ENCODE peak calls at places on chromosome X, in four cellular contexts. One of them, this sample, is unnamed.
A peak's percentile ranks its signal among the peaks of the same experiment; 100 is the strongest.

GRCh38 chrX:17499512-17499911 is 124.5 kb downstream of the NHS start:
- DNase-seq in K562: no peak
- DNase-seq in A549: no peak
- DNase-seq in GM12878: no peak
- DNase-seq in this sample: no peak

GRCh38 chrX:8913665-8914409 is 112.7 kb upstream of the FAM9A start:
- DNase-seq in A549: no peak
- DNase-seq in GM12878: no peak
- DNase-seq in K562: no peak
- DNase-seq in this sample: peak; percentile 47

GRCh38 chrX:110432066-110432465 is 73.4 kb downstream of the RTL9 start:
- DNase-seq in K562: no peak
- DNase-seq in GM12878: no peak
- DNase-seq in A549: no peak
- DNase-seq in this sample: no peak

GRCh38 chrX:29453333-29453732 is 762.0 kb upstream of the MAGEB2 start:
- DNase-seq in K562: no peak
- DNase-seq in GM12878: no peak
- DNase-seq in A549: no peak
- DNase-seq in this sample: no peak

GRCh38 chrX:84188320-84188834 is 378 bp upstream of the RPS6KA6 start:
- DNase-seq in A549: peak; percentile 48
- DNase-seq in GM12878: no peak
- DNase-seq in K562: no peak
- DNase-seq in this sample: peak; percentile 64

GRCh38 chrX:135596495-135596894 is 76.0 kb downstream of the INTS6L start:
- DNase-seq in K562: peak; percentile 52
- DNase-seq in A549: peak; percentile 6
- DNase-seq in GM12878: no peak
- DNase-seq in this sample: peak; percentile 16

GRCh38 chrX:24207826-24208225 is 58.3 kb downstream of the ZFX start:
- DNase-seq in K562: no peak
- DNase-seq in GM12878: no peak
- DNase-seq in A549: no peak
- DNase-seq in this sample: peak; percentile 68

GRCh38 chrX:30822068-30822671 is 66.9 kb downstream of the TAB3 start:
- DNase-seq in GM12878: peak; percentile 34
- DNase-seq in K562: no peak
- DNase-seq in A549: no peak
- DNase-seq in this sample: no peak

GRCh38 chrX:26783512-26784225 is 567.7 kb downstream of the MAGEB5 start:
- DNase-seq in K562: no peak
- DNase-seq in GM12878: no peak
- DNase-seq in A549: no peak
- DNase-seq in this sample: peak; percentile 11

GRCh38 chrX:139204903-139205667 is 325.5 kb upstream of the F9 start:
- DNase-seq in GM12878: no peak
- DNase-seq in A549: peak; percentile 15
- DNase-seq in K562: peak; percentile 57
- DNase-seq in this sample: no peak

GRCh38 chrX:123088930-123089329 is 95.1 kb upstream of the GRIA3 start:
- DNase-seq in K562: no peak
- DNase-seq in GM12878: no peak
- DNase-seq in A549: no peak
- DNase-seq in this sample: no peak

GRCh38 chrX:138485767-138486166 is 225.8 kb downstream of the FGF13 start:
- DNase-seq in K562: no peak
- DNase-seq in A549: no peak
- DNase-seq in GM12878: no peak
- DNase-seq in this sample: no peak

GRCh38 chrX:141904262-141904661 is 568 bp downstream of the MAGEC1 start:
- DNase-seq in GM12878: no peak
- DNase-seq in A549: no peak
- DNase-seq in K562: peak; percentile 5
- DNase-seq in this sample: no peak

GRCh38 chrX:37350034-37350365 is 836 bp downstream of the PRRG1 start:
- DNase-seq in GM12878: no peak
- DNase-seq in K562: no peak
- DNase-seq in A549: peak; percentile 4
- DNase-seq in this sample: peak; percentile 31

GRCh38 chrX:74534569-74535038 is 79.8 kb downstream of the RLIM start:
- DNase-seq in GM12878: peak; percentile 36
- DNase-seq in A549: no peak
- DNase-seq in K562: no peak
- DNase-seq in this sample: peak; percentile 53

GRCh38 chrX:142663330-142664095 is 362.2 kb upstream of the SPANXN4 start:
- DNase-seq in K562: no peak
- DNase-seq in A549: no peak
- DNase-seq in GM12878: no peak
- DNase-seq in this sample: no peak

GRCh38 chrX:149207518-149207917 is 297.6 kb downstream of the IDS start:
- DNase-seq in A549: no peak
- DNase-seq in K562: no peak
- DNase-seq in GM12878: no peak
- DNase-seq in this sample: no peak

GRCh38 chrX:139738581-139738980 is 30.6 kb upstream of the MCF2 start:
- DNase-seq in A549: no peak
- DNase-seq in K562: no peak
- DNase-seq in GM12878: no peak
- DNase-seq in this sample: peak; percentile 26

GRCh38 chrX:96433409-96434122 is 251.1 kb upstream of the DIAPH2 start:
- DNase-seq in K562: no peak
- DNase-seq in GM12878: no peak
- DNase-seq in A549: no peak
- DNase-seq in this sample: no peak

GRCh38 chrX:42797646-42798045 is 19.7 kb upstream of the PPP1R2C start:
- DNase-seq in K562: no peak
- DNase-seq in GM12878: no peak
- DNase-seq in A549: no peak
- DNase-seq in this sample: no peak

GRCh38 chrX:134144231-134144630 is 92.8 kb upstream of the CCDC160 start:
- DNase-seq in K562: no peak
- DNase-seq in A549: peak; percentile 1
- DNase-seq in GM12878: no peak
- DNase-seq in this sample: peak; percentile 1

GRCh38 chrX:44873415-44874270 is 655 bp downstream of the KDM6A start:
- DNase-seq in K562: peak; percentile 29
- DNase-seq in GM12878: no peak
- DNase-seq in A549: no peak
- DNase-seq in this sample: peak; percentile 44

GRCh38 chrX:97057349-97057909 is 173.7 kb downstream of the RPA4 start:
- DNase-seq in K562: no peak
- DNase-seq in GM12878: no peak
- DNase-seq in A549: no peak
- DNase-seq in this sample: no peak

GRCh38 chrX:2958199-2958598 is 29.1 kb upstream of the ARSD start:
- DNase-seq in GM12878: no peak
- DNase-seq in A549: no peak
- DNase-seq in K562: no peak
- DNase-seq in this sample: no peak

GRCh38 chrX:149940015-149940716 is 1.9 kb upstream of the EOLA2 start:
- DNase-seq in A549: peak; percentile 62
- DNase-seq in GM12878: peak; percentile 88
- DNase-seq in K562: peak; percentile 85
- DNase-seq in this sample: peak; percentile 98

GRCh38 chrX:9434151-9434550 is 30.7 kb upstream of the TBL1X start:
- DNase-seq in A549: no peak
- DNase-seq in K562: no peak
- DNase-seq in GM12878: no peak
- DNase-seq in this sample: no peak

GRCh38 chrX:136431625-136432024 is 56.1 kb upstream of the BRS3 start:
- DNase-seq in K562: no peak
- DNase-seq in GM12878: no peak
- DNase-seq in A549: no peak
- DNase-seq in this sample: no peak

DNA sequence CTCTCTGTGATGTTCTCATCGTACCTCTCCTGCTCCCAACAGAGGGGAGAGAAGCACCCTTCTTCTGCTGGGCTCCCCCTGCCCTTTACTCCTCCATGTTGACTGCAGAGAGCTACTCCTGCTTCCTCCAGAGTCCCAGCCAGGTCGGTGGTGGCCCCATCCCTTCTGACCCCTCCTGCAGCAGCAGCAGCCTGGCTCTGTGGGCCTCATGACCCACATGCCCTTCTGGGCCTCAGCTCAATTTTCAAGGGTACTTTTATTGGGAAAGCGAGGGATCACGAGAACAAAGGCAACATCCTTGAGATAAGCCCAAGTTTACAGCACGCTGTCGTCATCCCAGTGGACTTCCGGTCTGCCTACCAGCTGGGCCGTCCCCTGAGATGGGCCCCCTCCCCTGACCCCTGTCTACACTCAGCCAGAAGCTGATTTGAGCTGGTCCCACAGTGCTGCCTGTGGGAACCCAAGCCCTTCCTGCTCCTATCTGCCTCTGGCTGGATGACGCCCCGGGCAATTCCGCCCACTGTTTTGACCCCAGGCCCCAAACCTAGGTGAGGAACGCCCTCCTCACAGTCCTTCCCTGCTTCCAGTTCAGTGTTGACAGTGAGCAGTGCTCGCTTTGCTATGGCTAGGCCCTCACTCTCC is 164.3 kb upstream of the BCOR start:
- DNase-seq in A549: no peak
- DNase-seq in GM12878: no peak
- DNase-seq in K562: peak; percentile 52
- DNase-seq in this sample: peak; percentile 33
- TF ChIP-seq ELK1 in A549: no peak
- TF ChIP-seq ELK1 in GM12878: no peak
- TF ChIP-seq ELK1 in K562: no peak
- TF ChIP-seq ELK1 in this sample: no peak

GRCh38 chrX:68375803-68376202 is 57.5 kb downstream of the OPHN1 start:
- DNase-seq in GM12878: no peak
- DNase-seq in A549: no peak
- DNase-seq in K562: no peak
- DNase-seq in this sample: peak; percentile 8

GRCh38 chrX:68369559-68369958 is 63.7 kb downstream of the OPHN1 start:
- DNase-seq in GM12878: no peak
- DNase-seq in K562: no peak
- DNase-seq in A549: no peak
- DNase-seq in this sample: no peak

GRCh38 chrX:68372665-68373064 is 60.6 kb downstream of the OPHN1 start:
- DNase-seq in A549: no peak
- DNase-seq in GM12878: no peak
- DNase-seq in K562: no peak
- DNase-seq in this sample: no peak
- TF ChIP-seq ELK1 in A549: no peak
- TF ChIP-seq ELK1 in GM12878: no peak
- TF ChIP-seq ELK1 in K562: no peak
- TF ChIP-seq ELK1 in this sample: no peak

GRCh38 chrX:155056877-155057792 is 13.8 kb downstream of the CMC4 start:
- DNase-seq in A549: peak; percentile 43
- DNase-seq in K562: peak; percentile 52
- DNase-seq in GM12878: peak; percentile 24
- DNase-seq in this sample: peak; percentile 70
- TF ChIP-seq ELK1 in A549: no peak
- TF ChIP-seq ELK1 in K562: no peak
- TF ChIP-seq ELK1 in GM12878: no peak
- TF ChIP-seq ELK1 in this sample: no peak

GRCh38 chrX:51507551-51507950 is 11.2 kb upstream of the NUDT11 start:
- DNase-seq in GM12878: no peak
- DNase-seq in K562: no peak
- DNase-seq in A549: no peak
- DNase-seq in this sample: no peak
- TF ChIP-seq ELK1 in GM12878: no peak
- TF ChIP-seq ELK1 in K562: no peak
- TF ChIP-seq ELK1 in A549: no peak
- TF ChIP-seq ELK1 in this sample: no peak

DNA sequence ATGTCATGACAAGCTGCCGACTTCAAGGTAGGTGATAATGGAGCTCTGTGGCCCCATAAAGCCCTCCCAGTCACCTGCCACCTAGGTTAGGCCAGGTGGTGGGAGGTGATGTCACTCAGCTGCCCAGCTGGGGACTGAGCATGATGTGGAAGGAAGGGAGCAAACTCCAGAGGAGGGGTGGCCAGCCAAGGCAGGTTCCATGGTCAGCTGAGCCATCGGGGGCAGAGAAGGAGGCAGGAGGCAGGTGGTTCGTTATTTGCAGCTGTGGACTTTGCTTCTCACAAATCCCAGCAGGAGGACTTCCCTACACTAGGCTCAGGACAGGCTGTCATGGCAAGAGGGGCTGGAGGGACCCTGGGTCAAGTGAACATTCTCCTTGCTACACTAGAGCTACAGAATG is 2.1 kb downstream of the CCDC120 start:
- DNase-seq in A549: no peak
- DNase-seq in K562: no peak
- DNase-seq in GM12878: no peak
- DNase-seq in this sample: no peak
- TF ChIP-seq ELK1 in A549: no peak
- TF ChIP-seq ELK1 in K562: no peak
- TF ChIP-seq ELK1 in GM12878: no peak
- TF ChIP-seq ELK1 in this sample: no peak

GRCh38 chrX:145613894-145614293 is 203.7 kb upstream of the SLITRK2 start:
- DNase-seq in GM12878: no peak
- DNase-seq in A549: no peak
- DNase-seq in K562: no peak
- DNase-seq in this sample: no peak

GRCh38 chrX:145609951-145610511 is 207.6 kb upstream of the SLITRK2 start:
- DNase-seq in GM12878: no peak
- DNase-seq in K562: no peak
- DNase-seq in A549: no peak
- DNase-seq in this sample: peak; percentile 63
- TF ChIP-seq ELK1 in GM12878: no peak
- TF ChIP-seq ELK1 in K562: no peak
- TF ChIP-seq ELK1 in A549: no peak
- TF ChIP-seq ELK1 in this sample: no peak

GRCh38 chrX:21929209-21929608 is 11.3 kb upstream of the SMS start:
- DNase-seq in GM12878: no peak
- DNase-seq in K562: no peak
- DNase-seq in A549: no peak
- DNase-seq in this sample: no peak

GRCh38 chrX:21926527-21927278 is 13.8 kb upstream of the SMS start:
- DNase-seq in K562: no peak
- DNase-seq in GM12878: no peak
- DNase-seq in A549: peak; percentile 77
- DNase-seq in this sample: peak; percentile 99

GRCh38 chrX:21930986-21931385 is 9.5 kb upstream of the SMS start:
- DNase-seq in K562: no peak
- DNase-seq in GM12878: no peak
- DNase-seq in A549: no peak
- DNase-seq in this sample: no peak

DNA sequence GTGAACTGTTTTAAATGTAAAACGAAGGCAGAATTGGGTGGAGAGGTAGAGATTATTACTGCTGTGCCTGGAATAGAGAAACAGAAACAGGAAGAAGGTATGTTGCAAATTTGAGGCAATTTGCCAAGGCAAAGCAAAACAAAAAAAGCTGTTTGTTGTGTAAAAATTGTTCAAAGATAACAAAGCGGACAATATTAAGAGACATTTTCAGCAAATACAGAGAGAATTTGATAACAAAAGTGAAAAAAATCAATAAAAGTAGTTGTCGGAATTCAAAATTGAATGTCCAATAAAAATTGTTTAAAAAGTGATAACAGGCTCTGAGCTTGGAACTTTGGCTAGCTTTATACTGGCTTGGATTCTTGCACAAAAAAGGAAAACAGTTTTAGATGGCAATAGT is 14.4 kb upstream of the SMS start:
- DNase-seq in K562: no peak
- DNase-seq in GM12878: no peak
- DNase-seq in A549: no peak
- DNase-seq in this sample: peak; percentile 24
- TF ChIP-seq ELK1 in K562: no peak
- TF ChIP-seq ELK1 in GM12878: no peak
- TF ChIP-seq ELK1 in A549: no peak
- TF ChIP-seq ELK1 in this sample: no peak

GRCh38 chrX:154660506-154660905 is 7.1 kb upstream of the CTAG2 start:
- DNase-seq in GM12878: no peak
- DNase-seq in A549: no peak
- DNase-seq in K562: no peak
- DNase-seq in this sample: no peak
- TF ChIP-seq ELK1 in GM12878: no peak
- TF ChIP-seq ELK1 in A549: no peak
- TF ChIP-seq ELK1 in K562: no peak
- TF ChIP-seq ELK1 in this sample: no peak

This sample was measured in IMR-90.